ENCODE peak calls at places on chromosomes 1 and 21, in five cellular contexts. B is ascending aorta, F is heart right ventricle, N is right atrium auricular region, Z is choroid plexus epithelial cell. E is an unnamed sample.

GRCh38 chr1:94543893-94544635 is 2.5 kb upstream of the F3 start:
- DNase-seq in B (no peak), Z (peak; percentile 91), N (no peak), F (no peak), E (peak; percentile 59)

GRCh38 chr1:76781447-76781846 is 85.8 kb upstream of the ST6GALNAC5 start:
- DNase-seq in Z (no peak), B (no peak), F (no peak), N (no peak), E (no peak)

GRCh38 chr21:44931501-44932365 is 8.1 kb upstream of the SLX9 start:
- DNase-seq in Z (no peak), F (no peak), N (no peak), B (no peak), E (no peak)

GRCh38 chr21:16455978-16456377 is 726.2 kb downstream of the USP25 start:
- DNase-seq in Z (peak; percentile 33), F (no peak), N (no peak), B (no peak), E (no peak)

GRCh38 chr1:161127649-161128048 is 4.8 kb downstream of the DEDD start:
- DNase-seq in Z (no peak), F (no peak), N (no peak), B (no peak), E (no peak)

GRCh38 chr1:70220015-70220414 is 1.2 kb upstream of the SRSF11 start:
- DNase-seq in B (no peak), N (no peak), Z (no peak), F (no peak), E (no peak)

GRCh38 chr1:67821263-67821662 is 12.0 kb downstream of the GNG12 start:
- DNase-seq in N (no peak), B (no peak), F (no peak), Z (no peak), E (no peak)

GRCh38 chr21:46027855-46028493 is 46.4 kb downstream of the COL6A1 start:
- DNase-seq in Z (peak; percentile 68), F (peak; percentile 18), B (no peak), N (no peak), E (peak; percentile 85)

GRCh38 chr1:58231204-58231603 is 315.3 kb downstream of the OMA1 start:
- DNase-seq in B (no peak), N (no peak), Z (no peak), F (no peak), E (no peak)

GRCh38 chr1:16254263-16254948 is 17.4 kb upstream of the CPLANE2 start:
- DNase-seq in B (no peak), Z (no peak), F (no peak), N (no peak), E (peak; percentile 38)

GRCh38 chr1:234776875-234777849 is 167.2 kb upstream of the IRF2BP2 start:
- DNase-seq in Z (no peak), B (no peak), F (no peak), N (peak; percentile 60), E (no peak)

GRCh38 chr1:225642177-225642576 is 10.7 kb downstream of the ENAH start:
- DNase-seq in B (no peak), F (no peak), N (no peak), Z (peak; percentile 64), E (peak; percentile 77)

GRCh38 chr21:45109831-45110492 is 35.6 kb downstream of the ADARB1 start:
- DNase-seq in F (no peak), Z (no peak), B (no peak), N (no peak), E (no peak)

GRCh38 chr1:22096463-22096862 is 44.0 kb downstream of the CDC42 start:
- DNase-seq in B (no peak), Z (no peak), N (no peak), F (no peak), E (no peak)

GRCh38 chr1:24127801-24128363 is 15.1 kb downstream of the IL22RA1 start:
- DNase-seq in Z (no peak), B (no peak), N (no peak), F (no peak), E (no peak)

GRCh38 chr1:160643138-160643537 is 3.7 kb downstream of the SLAMF1 start:
- DNase-seq in N (no peak), F (no peak), B (no peak), Z (no peak), E (no peak)

GRCh38 chr1:87864676-87865075 is 536.0 kb downstream of the LMO4 start:
- DNase-seq in F (no peak), Z (no peak), B (no peak), N (no peak), E (no peak)

GRCh38 chr1:88612783-88613182 is 71.3 kb upstream of the PKN2 start:
- DNase-seq in Z (no peak), F (no peak), N (no peak), B (no peak), E (no peak)

GRCh38 chr1:246043556-246043955 is 463.5 kb downstream of the SMYD3 start:
- DNase-seq in N (no peak), F (no peak), B (no peak), Z (peak; percentile 24), E (peak; percentile 9)

GRCh38 chr1:88698140-88698539 is 14.1 kb downstream of the PKN2 start:
- DNase-seq in N (no peak), Z (peak; percentile 70), F (no peak), B (no peak), E (peak; percentile 58)

GRCh38 chr1:226643167-226643566 is 94.6 kb downstream of the STUM start:
- DNase-seq in F (no peak), Z (peak; percentile 76), N (no peak), B (no peak), E (peak; percentile 46)

GRCh38 chr1:161098161-161099068 is at the start of gene KLHDC9:
- DNase-seq in B (no peak), F (peak; percentile 70), Z (peak; percentile 81), N (no peak), E (no peak)

GRCh38 chr1:59072017-59072947 is 224.6 kb upstream of the FGGY start:
- DNase-seq in B (no peak), Z (peak; percentile 50), N (no peak), F (no peak), E (peak; percentile 56)

GRCh38 chr1:154463512-154463990 is 38.5 kb upstream of the TDRD10 start:
- DNase-seq in F (no peak), Z (peak; percentile 45), N (no peak), B (no peak), E (no peak)

GRCh38 chr1:207810606-207811295 is 58.9 kb downstream of the CD46 start:
- DNase-seq in B (no peak), Z (no peak), N (no peak), F (no peak), E (no peak)

GRCh38 chr1:162023547-162024501 is at the start of gene OLFML2B:
- DNase-seq in Z (peak; percentile 89), N (no peak), F (peak; percentile 76), B (no peak), E (peak; percentile 92)

GRCh38 chr1:198656500-198656932 is 17.7 kb downstream of the PTPRC start:
- DNase-seq in F (no peak), Z (no peak), N (no peak), B (no peak), E (peak; percentile 16)

GRCh38 chr1:67735220-67735619 is 50.2 kb downstream of the GADD45A start:
- DNase-seq in N (no peak), B (no peak), F (no peak), Z (peak; percentile 25), E (peak; percentile 55)

DNA sequence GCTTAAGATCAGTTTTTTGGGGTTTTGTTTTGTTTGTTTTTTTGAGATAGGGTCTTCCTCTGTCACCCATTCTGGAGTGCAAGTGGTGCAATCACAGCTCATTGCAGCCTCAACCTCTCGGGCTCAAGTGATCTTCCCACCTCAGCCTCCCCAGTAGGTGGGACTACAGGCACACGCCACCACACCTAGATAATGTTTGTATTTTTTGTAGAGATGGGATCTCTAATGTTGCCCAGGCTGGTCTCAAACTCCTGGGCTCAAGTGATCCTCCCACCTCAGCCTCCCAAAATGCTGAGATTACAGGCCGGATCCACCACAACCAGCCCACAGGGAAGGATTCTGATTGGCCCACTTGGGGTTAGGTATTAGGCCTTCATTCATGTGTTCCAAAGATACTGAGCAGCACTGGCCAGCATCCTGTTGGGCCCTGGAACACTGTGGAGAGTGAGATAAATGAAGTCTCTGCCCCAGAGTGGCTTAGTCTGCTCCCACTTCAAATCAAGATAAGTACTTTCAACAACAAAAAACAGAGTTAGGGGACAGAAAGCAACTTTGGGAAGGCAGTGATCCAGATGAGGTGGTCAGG is 54.7 kb downstream of the PTP4A2 start:
- DNase-seq in N (no peak), B (no peak), F (no peak), Z (no peak), E (no peak)
- TF ChIP-seq CTCF in N (no peak), B (no peak), F (no peak), Z (no peak), E (no peak)

GRCh38 chr1:8376358-8376840 is 58.5 kb downstream of the SLC45A1 start:
- DNase-seq in F (no peak), B (no peak), Z (no peak), N (no peak), E (no peak)

GRCh38 chr1:8373547-8374270 is 55.8 kb downstream of the SLC45A1 start:
- DNase-seq in Z (peak; percentile 79), F (peak; percentile 68), N (peak; percentile 90), B (peak; percentile 33), E (peak; percentile 84)

GRCh38 chr1:8377382-8377928 is 59.5 kb downstream of the SLC45A1 start:
- DNase-seq in N (no peak), F (no peak), B (no peak), Z (no peak), E (no peak)

GRCh38 chr1:8374356-8374755 is 56.4 kb downstream of the SLC45A1 start:
- DNase-seq in Z (no peak), B (no peak), F (no peak), N (no peak), E (no peak)

DNA sequence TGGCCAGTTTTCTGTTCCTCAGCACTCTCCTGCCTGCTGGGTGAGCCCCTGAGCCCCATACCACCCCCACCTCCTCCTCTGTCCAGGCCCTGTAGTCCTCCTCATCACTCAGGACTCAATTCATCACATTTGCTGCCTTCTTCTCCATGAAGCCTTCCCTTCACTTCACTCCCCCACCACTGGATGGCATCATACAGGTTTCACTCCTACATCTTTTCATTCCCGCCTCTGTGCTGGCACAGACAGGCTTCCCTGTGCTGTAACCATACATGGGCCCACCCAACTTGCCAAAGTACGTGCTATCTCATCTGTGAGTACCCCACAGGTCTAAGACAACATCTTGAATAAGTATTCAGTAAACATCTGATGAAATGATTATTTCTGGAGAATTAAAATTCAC is 56.9 kb downstream of the SLC45A1 start:
- DNase-seq in B (no peak), Z (peak; percentile 63), N (no peak), F (no peak), E (peak; percentile 65)
- TF ChIP-seq CTCF in B (peak; percentile 11), Z (peak; percentile 69), N (peak; percentile 52), F (no peak), E (peak; percentile 54)

GRCh38 chr1:203593723-203594122 is 32.9 kb upstream of the ATP2B4 start:
- DNase-seq in Z (no peak), F (peak; percentile 24), N (no peak), B (no peak), E (peak; percentile 87)
- TF ChIP-seq CTCF in Z (peak; percentile 19), F (no peak), N (peak; percentile 36), B (no peak), E (peak; percentile 22)

GRCh38 chr1:40649592-40649930 is 15.9 kb downstream of the RIMS3 start:
- DNase-seq in F (no peak), B (no peak), N (no peak), Z (no peak), E (no peak)

GRCh38 chr1:40648928-40649591 is 16.4 kb downstream of the RIMS3 start:
- DNase-seq in Z (no peak), B (no peak), F (no peak), N (no peak), E (no peak)

GRCh38 chr1:40651138-40651857 is 14.2 kb downstream of the RIMS3 start:
- DNase-seq in N (no peak), Z (no peak), B (no peak), F (no peak), E (no peak)

GRCh38 chr1:40652452-40652851 is 13.0 kb downstream of the RIMS3 start:
- DNase-seq in Z (no peak), B (no peak), N (no peak), F (no peak), E (no peak)

GRCh38 chr1:40650075-40650474 is 15.4 kb downstream of the RIMS3 start:
- DNase-seq in B (no peak), Z (no peak), F (no peak), N (no peak), E (peak; percentile 58)
- TF ChIP-seq CTCF in B (no peak), Z (peak; percentile 45), F (no peak), N (no peak), E (peak; percentile 53)

E was measured in cardiac fibroblast.